ENCODE peak calls at places on chromosomes 16 and 17, in four cellular contexts. One of them, this sample, is unnamed.

GRCh38 chr16:383326-384020 is 1.7 kb upstream of the PGAP6 start:
- DNase-seq in OCI-M1: no peak
- DNase-seq in kidney epithelial cell: peak
- DNase-seq in tibial artery: peak
- DNase-seq in this sample: no peak

GRCh38 chr17:33560165-33560564 is 267.1 kb upstream of the ASIC2 start:
- DNase-seq in OCI-M1: no peak
- DNase-seq in kidney epithelial cell: no peak
- DNase-seq in tibial artery: no peak
- DNase-seq in this sample: no peak

GRCh38 chr17:72717676-72718075 is 374.8 kb downstream of the SLC39A11 start:
- DNase-seq in OCI-M1: no peak
- DNase-seq in kidney epithelial cell: no peak
- DNase-seq in tibial artery: no peak
- DNase-seq in this sample: no peak

GRCh38 chr17:81811705-81812570 is 8.0 kb downstream of the GCGR start:
- DNase-seq in OCI-M1: no peak
- DNase-seq in kidney epithelial cell: no peak
- DNase-seq in tibial artery: no peak
- DNase-seq in this sample: no peak

GRCh38 chr17:31248986-31249385 is 48.1 kb downstream of the OMG start:
- DNase-seq in OCI-M1: no peak
- DNase-seq in kidney epithelial cell: peak
- DNase-seq in tibial artery: no peak
- DNase-seq in this sample: no peak

GRCh38 chr17:78998311-78999055 is 11.1 kb downstream of the CANT1 start:
- DNase-seq in OCI-M1: no peak
- DNase-seq in kidney epithelial cell: no peak
- DNase-seq in tibial artery: peak
- DNase-seq in this sample: no peak

GRCh38 chr17:81665205-81666091 is 957 bp downstream of the OXLD1 start:
- DNase-seq in OCI-M1: peak
- DNase-seq in kidney epithelial cell: no peak
- DNase-seq in tibial artery: no peak
- DNase-seq in this sample: no peak

GRCh38 chr17:8016632-8017424 is 14.4 kb downstream of the GUCY2D start:
- DNase-seq in OCI-M1: peak
- DNase-seq in kidney epithelial cell: no peak
- DNase-seq in tibial artery: no peak
- DNase-seq in this sample: no peak

GRCh38 chr17:58710948-58711552 is 18.6 kb downstream of the RAD51C start:
- DNase-seq in OCI-M1: peak
- DNase-seq in kidney epithelial cell: no peak
- DNase-seq in tibial artery: no peak
- DNase-seq in this sample: no peak

GRCh38 chr17:19664136-19664820 is 15.7 kb downstream of the ALDH3A2 start:
- DNase-seq in OCI-M1: no peak
- DNase-seq in kidney epithelial cell: no peak
- DNase-seq in tibial artery: no peak
- DNase-seq in this sample: no peak

GRCh38 chr17:4872786-4873185 is 26.6 kb upstream of the C17orf107 start:
- DNase-seq in OCI-M1: no peak
- DNase-seq in kidney epithelial cell: no peak
- DNase-seq in tibial artery: no peak
- DNase-seq in this sample: no peak

GRCh38 chr16:82567203-82567602 is 59.6 kb upstream of the CDH13 start:
- DNase-seq in OCI-M1: no peak
- DNase-seq in kidney epithelial cell: no peak
- DNase-seq in tibial artery: no peak
- DNase-seq in this sample: no peak

GRCh38 chr17:75774471-75774987 is 9.5 kb upstream of the GALK1 start:
- DNase-seq in OCI-M1: no peak
- DNase-seq in kidney epithelial cell: no peak
- DNase-seq in tibial artery: peak
- DNase-seq in this sample: no peak

GRCh38 chr16:5488581-5488980 is 391.0 kb upstream of the EEF2KMT start:
- DNase-seq in OCI-M1: no peak
- DNase-seq in kidney epithelial cell: no peak
- DNase-seq in tibial artery: no peak
- DNase-seq in this sample: no peak

GRCh38 chr16:8254425-8254824 is 335.9 kb downstream of the TMEM114 start:
- DNase-seq in OCI-M1: no peak
- DNase-seq in kidney epithelial cell: no peak
- DNase-seq in tibial artery: no peak
- DNase-seq in this sample: no peak

GRCh38 chr16:24525970-24526559 is 13.3 kb upstream of the RBBP6 start:
- DNase-seq in OCI-M1: no peak
- DNase-seq in kidney epithelial cell: no peak
- DNase-seq in tibial artery: no peak
- DNase-seq in this sample: no peak

GRCh38 chr16:29148867-29149272 is 164.0 kb downstream of the LAT start:
- DNase-seq in OCI-M1: no peak
- DNase-seq in kidney epithelial cell: no peak
- DNase-seq in tibial artery: no peak
- DNase-seq in this sample: no peak

GRCh38 chr17:6023452-6023851 is 46.7 kb upstream of the WSCD1 start:
- DNase-seq in OCI-M1: no peak
- DNase-seq in kidney epithelial cell: no peak
- DNase-seq in tibial artery: no peak
- DNase-seq in this sample: no peak

GRCh38 chr17:73533127-73533526 is 111.1 kb downstream of the SDK2 start:
- DNase-seq in OCI-M1: no peak
- DNase-seq in kidney epithelial cell: no peak
- DNase-seq in tibial artery: no peak
- DNase-seq in this sample: no peak

GRCh38 chr17:62309381-62309780 is 71.0 kb upstream of the EFCAB3 start:
- DNase-seq in OCI-M1: no peak
- DNase-seq in kidney epithelial cell: no peak
- DNase-seq in tibial artery: no peak
- DNase-seq in this sample: no peak

GRCh38 chr17:14845562-14846335 is 419.4 kb downstream of the PMP22 start:
- DNase-seq in OCI-M1: no peak
- DNase-seq in kidney epithelial cell: no peak
- DNase-seq in tibial artery: no peak
- DNase-seq in this sample: no peak

GRCh38 chr16:10601444-10602401 is 21.3 kb upstream of the EMP2 start:
- DNase-seq in OCI-M1: no peak
- DNase-seq in kidney epithelial cell: no peak
- DNase-seq in tibial artery: no peak
- DNase-seq in this sample: no peak

GRCh38 chr17:48215583-48216139 is 108.1 kb downstream of the SNX11 start:
- DNase-seq in OCI-M1: peak
- DNase-seq in kidney epithelial cell: no peak
- DNase-seq in tibial artery: no peak
- DNase-seq in this sample: no peak

GRCh38 chr17:67637901-67638641 is 79.7 kb upstream of the NOL11 start:
- DNase-seq in OCI-M1: no peak
- DNase-seq in kidney epithelial cell: peak
- DNase-seq in tibial artery: no peak
- DNase-seq in this sample: no peak

GRCh38 chr17:334974-335481 is 17.6 kb downstream of the RPH3AL start:
- DNase-seq in OCI-M1: no peak
- DNase-seq in kidney epithelial cell: no peak
- DNase-seq in tibial artery: peak
- DNase-seq in this sample: no peak

GRCh38 chr16:87877942-87878507 is 8.7 kb upstream of the SLC7A5 start:
- DNase-seq in OCI-M1: peak
- DNase-seq in kidney epithelial cell: no peak
- DNase-seq in tibial artery: no peak
- DNase-seq in this sample: no peak

GRCh38 chr17:79371984-79372383 is 238.9 kb downstream of the RBFOX3 start:
- DNase-seq in OCI-M1: no peak
- DNase-seq in kidney epithelial cell: no peak
- DNase-seq in tibial artery: no peak
- DNase-seq in this sample: no peak

GRCh38 chr17:32114536-32114935 is 27.8 kb upstream of the RHOT1 start:
- DNase-seq in OCI-M1: no peak
- DNase-seq in kidney epithelial cell: no peak
- DNase-seq in tibial artery: no peak
- DNase-seq in this sample: no peak

GRCh38 chr16:21622545-21622944 is 23.2 kb downstream of the METTL9 start:
- DNase-seq in OCI-M1: no peak
- DNase-seq in kidney epithelial cell: no peak
- DNase-seq in tibial artery: no peak
- DNase-seq in this sample: no peak

GRCh38 chr16:13521356-13521755 is 398.6 kb upstream of the ERCC4 start:
- DNase-seq in OCI-M1: no peak
- DNase-seq in kidney epithelial cell: no peak
- DNase-seq in tibial artery: no peak
- DNase-seq in this sample: no peak

GRCh38 chr17:1643293-1643998 is 2.1 kb downstream of the SCARF1 start:
- DNase-seq in OCI-M1: no peak
- DNase-seq in kidney epithelial cell: no peak
- DNase-seq in tibial artery: no peak
- DNase-seq in this sample: no peak

GRCh38 chr17:2062571-2063183 is 7.8 kb downstream of the HIC1 start:
- DNase-seq in OCI-M1: no peak
- DNase-seq in kidney epithelial cell: no peak
- DNase-seq in tibial artery: no peak
- DNase-seq in this sample: no peak

GRCh38 chr17:64007838-64008282 is 9.7 kb downstream of the PRR29 start:
- DNase-seq in OCI-M1: no peak
- DNase-seq in kidney epithelial cell: no peak
- DNase-seq in tibial artery: peak
- DNase-seq in this sample: no peak

GRCh38 chr17:76273923-76274558 is 8.9 kb downstream of the UBALD2 start:
- DNase-seq in OCI-M1: no peak
- DNase-seq in kidney epithelial cell: no peak
- DNase-seq in tibial artery: no peak
- DNase-seq in this sample: no peak

GRCh38 chr16:30121741-30122620 is 1.0 kb downstream of the MAPK3 start:
- DNase-seq in OCI-M1: no peak
- DNase-seq in kidney epithelial cell: no peak
- DNase-seq in tibial artery: peak
- DNase-seq in this sample: no peak

This sample was measured in HS-27A.